ENCODE peak calls at places on chromosomes 12 and 14, in four cellular contexts. U is left cardiac atrium, P is hepatic stellate cell, G is naive B cell. D is an unnamed sample.

GRCh38 chr14:33646692-33647260 is 304.1 kb downstream of the EGLN3 start:
- DNase-seq in U (no peak), P (no peak), G (no peak), D (no peak)

GRCh38 chr14:88504602-88505001 is 50.2 kb downstream of the PTPN21 start:
- DNase-seq in G (no peak), P (no peak), U (no peak), D (no peak)

GRCh38 chr12:88579572-88579940 is 715 bp downstream of the KITLG start:
- DNase-seq in G (no peak), P (peak), U (peak), D (peak)

GRCh38 chr12:69666798-69667197 is 32.3 kb downstream of the BEST3 start:
- DNase-seq in U (no peak), P (no peak), G (no peak), D (no peak)

GRCh38 chr12:100128509-100128908 is 14.2 kb downstream of the BLTP3B start:
- DNase-seq in U (no peak), G (no peak), P (peak), D (peak)

GRCh38 chr12:104682790-104683279 is 226.1 kb downstream of the CHST11 start:
- DNase-seq in U (no peak), P (no peak), G (peak), D (no peak)

GRCh38 chr14:57865450-57866198 is at the start of gene SLC35F4:
- DNase-seq in P (no peak), U (peak), G (no peak), D (peak)

GRCh38 chr12:104703372-104703771 is 246.6 kb downstream of the CHST11 start:
- DNase-seq in P (no peak), G (no peak), U (no peak), D (no peak)

GRCh38 chr12:128381961-128382360 is 115.0 kb downstream of the TMEM132C start:
- DNase-seq in U (no peak), P (no peak), G (no peak), D (no peak)

GRCh38 chr14:101435546-101435945 is 125.7 kb upstream of the DIO3 start:
- DNase-seq in G (no peak), U (no peak), P (no peak), D (no peak)